ENCODE peak calls at places on chromosome 14, in ten cellular contexts. F is IMR-90, O is A549, E is heart left ventricle, V is testis, Y is thyroid gland, I is prostate gland, X is suprapubic skin, N is right lobe of liver, Q is breast epithelium. R is an unnamed sample.

GRCh38 chr14:94633116-94633515 is 20.9 kb downstream of the SERPINA3 start:
- DNase-seq in Y (no peak), E (no peak), F (no peak), O (no peak), Q (no peak), X (no peak), N (peak), V (no peak), I (no peak), R (no peak)

GRCh38 chr14:89139404-89140247 is 277.4 kb downstream of the FOXN3 start:
- DNase-seq in I (no peak), N (no peak), E (no peak), V (no peak), F (no peak), Y (no peak), X (no peak), Q (no peak), O (no peak), R (no peak)

GRCh38 chr14:63147018-63147417 is 57.2 kb upstream of the RHOJ start:
- DNase-seq in X (no peak), I (no peak), Q (no peak), Y (no peak), O (no peak), V (no peak), N (no peak), E (no peak), F (no peak), R (no peak)

GRCh38 chr14:21475767-21476525 is 813 bp downstream of the RAB2B start:
- DNase-seq in I (no peak), N (no peak), E (no peak), Y (no peak), V (no peak), F (no peak), O (no peak), Q (no peak), X (no peak), R (no peak)

GRCh38 chr14:24279301-24280186 is 8.1 kb upstream of the RABGGTA start:
- DNase-seq in E (peak), I (no peak), F (no peak), Y (no peak), Q (no peak), X (no peak), O (no peak), N (no peak), V (no peak), R (no peak)

GRCh38 chr14:22849212-22849819 is 12.9 kb downstream of the MMP14 start:
- DNase-seq in N (no peak), Q (peak), E (peak), O (no peak), F (no peak), V (peak), X (peak), Y (peak), I (peak), R (peak)

GRCh38 chr14:100323121-100323941 is at the start of gene SLC25A47:
- DNase-seq in N (peak), Q (no peak), I (no peak), V (no peak), E (no peak), X (no peak), Y (no peak), O (no peak), F (no peak), R (no peak)

GRCh38 chr14:67417633-67418032 is 5.7 kb upstream of the PLEK2 start:
- DNase-seq in F (peak), E (no peak), Y (peak), I (no peak), X (no peak), O (no peak), V (no peak), N (no peak), Q (no peak), R (no peak)

GRCh38 chr14:93878251-93878650 is 48.9 kb upstream of the FAM181A start:
- DNase-seq in N (no peak), V (no peak), I (no peak), Q (no peak), F (no peak), Y (no peak), X (no peak), E (no peak), O (no peak), R (no peak)

GRCh38 chr14:23478109-23478698 is 8.7 kb downstream of the NGDN start:
- DNase-seq in Y (peak), E (peak), I (peak), N (no peak), X (no peak), F (peak), V (peak), Q (no peak), O (peak), R (peak)

GRCh38 chr14:88934231-88934898 is 109.9 kb downstream of the TTC8 start:
- DNase-seq in I (no peak), X (no peak), O (no peak), N (no peak), F (peak), E (no peak), Y (no peak), V (no peak), Q (no peak), R (no peak)

GRCh38 chr14:76125506-76125905 is 26.2 kb upstream of the GPATCH2L start:
- DNase-seq in E (no peak), F (no peak), X (no peak), Q (no peak), V (no peak), Y (no peak), N (no peak), I (no peak), O (no peak), R (no peak)

GRCh38 chr14:64232095-64232830 is 61.9 kb downstream of the ESR2 start:
- DNase-seq in V (no peak), I (no peak), N (no peak), Y (no peak), X (no peak), Q (no peak), E (no peak), F (peak), O (no peak), R (no peak)

GRCh38 chr14:67421356-67422224 is 9.6 kb upstream of the PLEK2 start:
- DNase-seq in N (no peak), Y (no peak), V (no peak), F (no peak), Q (no peak), I (no peak), X (no peak), O (no peak), E (no peak), R (no peak)

GRCh38 chr14:61562321-61563161 is 132.8 kb upstream of the HIF1A start:
- DNase-seq in Y (no peak), E (no peak), I (no peak), Q (no peak), X (no peak), N (peak), V (no peak), F (peak), O (peak), R (no peak)

GRCh38 chr14:32593290-32593942 is 264.3 kb downstream of the AKAP6 start:
- DNase-seq in I (no peak), E (no peak), Q (no peak), N (no peak), Y (no peak), V (no peak), F (peak), X (no peak), O (no peak), R (no peak)

GRCh38 chr14:94180655-94181271 is 6.6 kb downstream of the PPP4R4 start:
- DNase-seq in Y (no peak), F (peak), Q (no peak), I (no peak), V (no peak), X (no peak), E (no peak), O (peak), N (no peak), R (no peak)

DNA sequence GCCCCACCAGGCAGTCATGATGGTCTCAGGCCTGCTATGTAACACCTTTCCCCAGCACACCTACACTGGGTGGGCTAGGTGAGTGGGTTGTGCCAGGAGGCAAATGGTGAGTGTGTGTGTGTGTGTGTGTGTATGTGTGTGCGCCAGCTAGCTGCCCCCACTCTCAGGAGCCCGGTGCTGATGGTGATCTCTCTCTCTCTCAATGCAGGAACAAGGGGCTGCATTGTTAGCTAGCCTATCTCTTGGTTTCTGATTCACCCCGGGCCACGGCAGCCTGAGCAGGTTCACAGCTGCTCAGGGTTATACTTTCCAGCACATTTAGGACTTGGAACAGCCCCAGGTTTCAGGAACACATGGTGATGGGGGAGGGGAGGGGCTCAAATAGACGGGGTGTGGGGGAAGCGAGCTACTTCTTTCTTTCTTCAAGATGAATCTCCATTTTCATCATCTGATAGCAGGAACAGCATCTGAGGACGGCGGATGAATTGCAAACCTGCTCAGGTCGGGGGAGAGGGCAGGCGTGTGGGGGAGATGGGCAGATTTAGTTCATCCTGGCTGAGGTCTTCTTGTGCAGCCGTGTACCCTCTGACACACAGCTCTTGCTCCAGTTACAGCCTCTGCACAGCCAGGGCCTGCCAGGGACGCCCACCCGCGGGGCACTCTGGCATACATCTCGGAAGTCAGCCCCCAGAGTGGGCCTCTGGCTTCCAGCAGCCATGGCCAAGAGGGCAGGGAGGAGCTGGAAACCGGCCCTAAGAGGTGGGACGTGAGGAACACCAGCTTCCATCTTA is 137.7 kb downstream of the ZFP36L1 start:
- DNase-seq in V (peak), F (peak), N (no peak), Y (no peak), Q (peak), O (no peak), E (no peak), X (no peak), I (no peak), R (peak)
- H3K27ac ChIP-seq in V (peak), F (no peak), N (no peak), Y (no peak), Q (peak), O (peak), E (no peak), X (no peak), I (peak), R (peak)

GRCh38 chr14:72893636-72894322 is at the start of gene DPF3:
- DNase-seq in N (peak), V (peak), I (peak), Y (peak), F (peak), E (peak), O (peak), Q (peak), X (peak), R (peak)

GRCh38 chr14:72892879-72893635 is 844 bp downstream of the DPF3 start:
- DNase-seq in V (peak), Y (no peak), X (no peak), N (peak), F (no peak), O (no peak), E (no peak), Q (no peak), I (no peak), R (peak)

GRCh38 chr14:72891666-72892102 is 2.2 kb downstream of the DPF3 start:
- DNase-seq in Y (no peak), Q (no peak), I (no peak), F (no peak), O (no peak), E (no peak), V (peak), X (no peak), N (no peak), R (no peak)

GRCh38 chr14:72894323-72894622 is 372 bp upstream of the DPF3 start:
- DNase-seq in N (no peak), E (no peak), X (no peak), I (no peak), Q (no peak), F (no peak), Y (no peak), V (no peak), O (no peak), R (no peak)

DNA sequence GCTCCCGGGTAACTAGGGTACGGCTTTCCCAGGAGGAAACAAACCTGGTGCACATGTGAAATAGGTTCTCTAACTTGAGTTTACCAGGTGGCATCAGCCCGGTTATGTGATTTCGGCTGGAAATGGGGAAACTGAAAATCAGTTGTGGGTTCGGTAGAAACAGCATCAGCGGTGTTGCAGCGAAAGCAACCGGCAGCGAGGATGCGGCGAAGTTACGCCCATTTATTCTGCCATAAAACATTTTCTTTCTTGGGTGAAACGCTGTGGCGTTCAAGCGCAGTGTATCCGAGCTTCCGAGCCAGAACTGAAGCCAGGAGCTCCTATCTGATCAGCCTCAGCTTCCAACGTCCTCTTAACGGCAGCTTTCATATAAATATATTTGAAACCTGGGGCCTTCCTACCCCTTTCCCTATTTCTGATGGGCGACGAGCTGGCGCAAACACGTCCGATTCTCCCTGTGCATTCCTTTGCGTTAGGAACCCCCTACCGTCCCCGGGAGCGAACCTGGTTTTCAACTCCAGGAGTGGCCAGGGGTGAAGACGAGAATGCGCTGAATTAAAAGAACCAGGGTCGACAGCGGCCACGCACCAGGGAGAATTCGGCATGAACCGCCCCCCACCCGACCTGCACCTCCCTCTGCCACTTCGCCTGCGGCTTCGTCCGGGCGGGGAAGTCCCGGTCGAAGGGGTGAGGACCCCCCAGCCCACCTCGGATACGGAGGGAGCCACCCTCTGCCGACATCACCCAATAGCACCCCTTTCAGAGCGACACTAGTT is 1.6 kb downstream of the DPF3 start:
- DNase-seq in O (no peak), Y (no peak), Q (no peak), F (peak), X (no peak), E (no peak), N (no peak), V (peak), I (no peak), R (peak)
- TF ChIP-seq CTCF in O (no peak), Y (no peak), Q (no peak), F (peak), X (no peak), E (no peak), N (no peak), V (no peak), I (no peak), R (no peak)

DNA sequence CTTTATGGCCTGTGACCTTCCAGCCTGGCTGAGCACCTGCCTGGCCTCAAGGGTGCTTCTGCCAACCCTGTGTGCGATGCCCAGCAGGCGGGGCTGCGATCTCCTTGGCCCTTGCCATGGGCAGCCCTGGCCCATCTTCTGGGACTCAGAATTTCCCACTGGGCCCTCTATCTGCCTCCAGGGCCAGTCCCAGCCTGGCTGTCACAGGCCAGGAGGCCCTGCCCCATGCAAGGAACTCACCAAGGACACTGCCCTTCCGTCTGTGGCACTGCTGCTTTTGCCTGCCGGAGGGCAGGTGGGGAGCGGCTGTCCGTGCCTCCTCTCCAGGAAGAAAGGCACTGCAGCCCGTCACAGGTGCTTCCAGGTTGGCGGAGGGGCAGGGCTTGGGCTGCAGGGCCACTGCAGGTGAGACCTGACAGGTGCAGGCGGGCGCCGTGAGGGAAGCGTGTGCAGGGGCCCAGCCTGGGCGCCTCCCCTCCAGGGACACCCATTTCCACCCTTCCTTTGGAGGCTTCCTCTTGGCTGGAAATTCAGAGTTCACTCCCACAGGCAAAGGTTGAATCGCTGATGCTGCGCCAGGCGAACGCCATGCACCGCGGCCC is 177.8 kb downstream of the KIF26A start:
- DNase-seq in I (no peak), O (no peak), N (peak), F (no peak), X (no peak), E (no peak), Y (no peak), V (no peak), Q (no peak), R (no peak)
- TF ChIP-seq POLR2A in I (no peak), O (no peak), N (no peak), F (no peak), X (no peak), E (no peak), Y (no peak), V (no peak), Q (no peak), R (no peak)

GRCh38 chr14:70724061-70724596 is 82.4 kb downstream of the TTC9 start:
- DNase-seq in N (no peak), X (no peak), O (no peak), V (no peak), E (no peak), I (no peak), Q (no peak), F (no peak), Y (no peak), R (no peak)

GRCh38 chr14:70726651-70727375 is 82.5 kb downstream of the MAP3K9 start:
- DNase-seq in V (no peak), F (no peak), I (no peak), Q (no peak), Y (no peak), N (no peak), X (no peak), E (no peak), O (no peak), R (no peak)

GRCh38 chr14:70721542-70721941 is 79.8 kb downstream of the TTC9 start:
- DNase-seq in Q (no peak), Y (no peak), F (peak), O (no peak), I (no peak), X (no peak), E (no peak), V (peak), N (no peak), R (no peak)

GRCh38 chr14:70722418-70722817 is 80.7 kb downstream of the TTC9 start:
- DNase-seq in V (no peak), E (no peak), Q (no peak), Y (no peak), O (no peak), F (no peak), I (no peak), N (no peak), X (no peak), R (no peak)

DNA sequence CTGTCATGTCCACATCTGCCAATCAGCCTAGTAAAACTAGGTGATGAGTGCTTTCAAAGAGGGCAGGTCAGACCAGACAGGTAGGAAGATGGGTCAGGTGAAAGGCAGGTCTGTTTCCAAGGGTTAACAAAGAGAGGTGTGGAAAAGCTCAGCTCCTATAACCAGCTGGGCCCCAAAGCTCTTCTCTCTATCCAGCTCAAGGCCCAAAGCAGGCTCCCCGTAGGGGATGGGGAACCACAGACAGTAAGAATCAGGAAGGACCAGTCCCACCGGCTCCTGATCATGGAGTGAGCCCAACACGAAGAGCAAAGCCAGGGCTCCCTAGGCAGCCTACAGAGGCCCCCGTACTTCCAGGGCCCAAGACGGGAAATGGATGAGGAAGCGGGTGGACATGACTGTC is 83.2 kb downstream of the TTC9 start:
- DNase-seq in F (no peak), Y (no peak), V (no peak), Q (no peak), O (no peak), E (no peak), I (no peak), N (no peak), X (no peak), R (no peak)
- H3K27ac ChIP-seq in F (no peak), Y (no peak), V (no peak), Q (no peak), O (no peak), E (no peak), I (no peak), N (no peak), X (no peak), R (no peak)

GRCh38 chr14:68896132-68896531 is 83.0 kb downstream of the ACTN1 start:
- DNase-seq in Q (no peak), F (no peak), X (no peak), N (no peak), I (no peak), E (no peak), O (no peak), V (no peak), Y (no peak), R (no peak)
- TF ChIP-seq CTCF in Q (no peak), F (peak), X (no peak), N (no peak), I (no peak), E (no peak), O (peak), V (no peak), Y (no peak), R (no peak)

DNA sequence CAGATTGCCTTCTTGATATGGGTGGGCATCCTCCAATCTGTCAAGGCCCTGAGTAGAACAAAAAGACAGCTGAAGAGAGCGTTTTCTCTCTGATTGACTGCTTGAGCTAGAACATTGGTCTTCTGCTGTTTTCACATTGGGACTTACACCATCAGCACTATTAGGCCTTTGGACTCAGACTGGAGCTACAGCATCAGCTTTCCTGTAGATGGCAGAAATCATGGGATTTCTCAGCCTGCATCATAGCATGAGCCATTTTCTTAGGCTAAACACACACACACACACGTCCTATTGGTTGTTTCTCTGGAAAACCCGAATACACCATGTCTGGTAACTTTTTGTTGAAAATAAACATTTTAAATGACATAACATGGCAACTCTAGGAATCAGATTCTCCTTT is 15.8 kb upstream of the PPM1A start:
- DNase-seq in X (no peak), E (no peak), O (no peak), Q (no peak), Y (no peak), I (no peak), N (no peak), F (peak), V (no peak), R (no peak)
- TF ChIP-seq POLR2A in X (no peak), E (no peak), O (no peak), Q (no peak), Y (no peak), I (no peak), N (no peak), F (no peak), V (no peak), R (no peak)

GRCh38 chr14:80419339-80419738 is 208.0 kb upstream of the DIO2 start:
- DNase-seq in O (no peak), X (no peak), Q (no peak), Y (no peak), I (peak), F (no peak), V (peak), E (no peak), N (no peak), R (no peak)
- H3K27ac ChIP-seq in O (no peak), X (no peak), Q (no peak), Y (no peak), I (no peak), F (no peak), V (no peak), E (no peak), N (no peak), R (no peak)

DNA sequence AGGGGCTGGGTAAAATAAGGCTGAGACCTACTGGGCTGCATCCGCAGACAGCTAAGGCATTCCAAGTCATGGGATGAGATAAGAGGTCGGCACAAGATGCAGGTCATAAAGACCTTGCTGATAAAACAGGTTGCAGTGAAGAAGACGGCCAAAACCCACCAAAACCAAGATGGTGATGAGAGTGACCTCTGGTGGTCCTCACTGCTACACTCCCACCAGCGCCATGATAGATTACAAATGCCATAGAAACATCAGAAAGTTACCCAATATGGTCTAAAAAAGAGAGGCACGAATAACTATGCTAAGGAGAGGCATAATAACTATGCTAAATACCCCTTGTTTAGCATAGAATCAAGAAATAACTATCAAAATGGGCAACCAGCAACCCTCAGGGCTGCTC is 46.2 kb upstream of the MAP3K9 start:
- DNase-seq in O (no peak), Q (no peak), F (no peak), V (no peak), Y (no peak), X (no peak), N (no peak), I (no peak), E (no peak), R (no peak)
- TF ChIP-seq CTCF in O (no peak), Q (no peak), F (no peak), V (no peak), Y (no peak), X (no peak), N (no peak), I (no peak), E (no peak), R (no peak)